ENCODE peak calls at places on chromosome 3, in eight cellular contexts. V, W, X, M, R, D, G and P are unnamed samples.

GRCh38 chr3:85576091-85576690 is 617.4 kb downstream of the CADM2 start:
- DNase-seq in V (peak), W (peak), X (peak), M (no peak), R (peak), D (no peak), G (peak), P (no peak)

GRCh38 chr3:185421577-185422232 is 58.8 kb downstream of the MAP3K13 start:
- DNase-seq in V (no peak), W (no peak), X (no peak), M (no peak), R (no peak), D (no peak), G (no peak), P (no peak)

GRCh38 chr3:195558602-195559001 is 15.5 kb upstream of the PPP1R2 start:
- DNase-seq in V (no peak), W (peak), X (no peak), M (no peak), R (peak), D (no peak), G (peak), P (no peak)

GRCh38 chr3:119418091-119418512 is 45.3 kb downstream of the TMEM39A start:
- DNase-seq in V (no peak), W (no peak), X (no peak), M (no peak), R (peak), D (no peak), G (no peak), P (no peak)

GRCh38 chr3:77467702-77468407 is 428.0 kb downstream of the ROBO2 start:
- DNase-seq in V (no peak), W (peak), X (peak), M (no peak), R (no peak), D (no peak), G (peak), P (no peak)

GRCh38 chr3:141262306-141262705 is 30.7 kb downstream of the PXYLP1 start:
- DNase-seq in V (no peak), W (no peak), X (no peak), M (no peak), R (peak), D (no peak), G (no peak), P (no peak)

GRCh38 chr3:11558002-11558401 is 85.7 kb downstream of the VGLL4 start:
- DNase-seq in V (no peak), W (no peak), X (no peak), M (no peak), R (peak), D (no peak), G (no peak), P (no peak)

GRCh38 chr3:46864051-46864881 is 1.0 kb upstream of the MYL3 start:
- DNase-seq in V (no peak), W (no peak), X (no peak), M (no peak), R (no peak), D (no peak), G (no peak), P (no peak)

GRCh38 chr3:124620600-124621063 is 109.6 kb upstream of the UMPS start:
- DNase-seq in V (no peak), W (no peak), X (peak), M (peak), R (peak), D (peak), G (no peak), P (peak)

GRCh38 chr3:122146466-122146865 is 37.0 kb upstream of the CASR start:
- DNase-seq in V (no peak), W (no peak), X (no peak), M (no peak), R (no peak), D (no peak), G (no peak), P (no peak)

GRCh38 chr3:28575100-28575747 is 226.6 kb upstream of the AZI2 start:
- DNase-seq in V (peak), W (peak), X (peak), M (no peak), R (peak), D (no peak), G (no peak), P (no peak)

GRCh38 chr3:63862804-63863149 is 828 bp downstream of the THOC7 start:
- DNase-seq in V (no peak), W (no peak), X (no peak), M (no peak), R (no peak), D (no peak), G (no peak), P (no peak)

GRCh38 chr3:131091768-131092167 is 65.1 kb downstream of the NEK11 start:
- DNase-seq in V (peak), W (no peak), X (no peak), M (no peak), R (no peak), D (no peak), G (peak), P (no peak)

GRCh38 chr3:46208167-46208704 is at the start of gene CCR1:
- DNase-seq in V (no peak), W (peak), X (no peak), M (no peak), R (peak), D (peak), G (peak), P (peak)

GRCh38 chr3:8741581-8742355 is 8.2 kb downstream of the CAV3 start:
- DNase-seq in V (peak), W (no peak), X (no peak), M (no peak), R (peak), D (no peak), G (peak), P (no peak)

GRCh38 chr3:180036678-180037455 is at the start of gene PEX5L:
- DNase-seq in V (peak), W (peak), X (peak), M (no peak), R (peak), D (no peak), G (peak), P (no peak)

GRCh38 chr3:197456271-197457091 is 99.3 kb downstream of the BDH1 start:
- DNase-seq in V (no peak), W (peak), X (peak), M (peak), R (peak), D (peak), G (peak), P (peak)

GRCh38 chr3:62161306-62161705 is 212.0 kb downstream of the FEZF2 start:
- DNase-seq in V (no peak), W (no peak), X (no peak), M (no peak), R (peak), D (no peak), G (no peak), P (no peak)